ENCODE peak calls at places on chromosomes 4 and X, in six cellular contexts. P, L, O, K, Z and F are unnamed samples.

GRCh38 chr4:160403066-160403465 is 1300.2 kb downstream of the RAPGEF2 start:
- DNase-seq in P (no peak), L (no peak), O (no peak), K (no peak), Z (no peak), F (no peak)

GRCh38 chr4:169823685-169824084 is 65.9 kb upstream of the HPF1 start:
- DNase-seq in P (peak), L (peak), O (peak), K (peak), Z (peak), F (peak)

GRCh38 chr4:173014113-173014558 is 154.5 kb upstream of the GALNT7 start:
- DNase-seq in P (peak), L (peak), O (peak), K (peak), Z (peak), F (peak)

GRCh38 chrX:112769034-112769433 is 71.6 kb downstream of the AMOT start:
- DNase-seq in P (peak), L (no peak), O (no peak), K (no peak), Z (no peak), F (no peak)

GRCh38 chrX:32572644-32573043 is 638.7 kb downstream of the DMD start:
- DNase-seq in P (no peak), L (no peak), O (no peak), K (no peak), Z (no peak), F (no peak)

GRCh38 chr4:109649872-109650271 is 53.4 kb downstream of the CASP6 start:
- DNase-seq in P (no peak), L (no peak), O (no peak), K (no peak), Z (no peak), F (no peak)

GRCh38 chrX:341541-342101 is 23.0 kb upstream of the GTPBP6 start:
- DNase-seq in P (no peak), L (no peak), O (no peak), K (no peak), Z (no peak), F (no peak)

GRCh38 chrX:24190500-24191156 is 41.1 kb downstream of the ZFX start:
- DNase-seq in P (peak), L (no peak), O (no peak), K (peak), Z (peak), F (peak)

GRCh38 chr4:35125995-35126712 is 1118.2 kb downstream of the ARAP2 start:
- DNase-seq in P (no peak), L (no peak), O (no peak), K (no peak), Z (no peak), F (no peak)

GRCh38 chrX:19303216-19303880 is 40.4 kb upstream of the PDHA1 start:
- DNase-seq in P (peak), L (no peak), O (no peak), K (peak), Z (peak), F (peak)

GRCh38 chr4:113692809-113693411 is 68.6 kb downstream of the CAMK2D start:
- DNase-seq in P (no peak), L (no peak), O (no peak), K (no peak), Z (no peak), F (no peak)

DNA sequence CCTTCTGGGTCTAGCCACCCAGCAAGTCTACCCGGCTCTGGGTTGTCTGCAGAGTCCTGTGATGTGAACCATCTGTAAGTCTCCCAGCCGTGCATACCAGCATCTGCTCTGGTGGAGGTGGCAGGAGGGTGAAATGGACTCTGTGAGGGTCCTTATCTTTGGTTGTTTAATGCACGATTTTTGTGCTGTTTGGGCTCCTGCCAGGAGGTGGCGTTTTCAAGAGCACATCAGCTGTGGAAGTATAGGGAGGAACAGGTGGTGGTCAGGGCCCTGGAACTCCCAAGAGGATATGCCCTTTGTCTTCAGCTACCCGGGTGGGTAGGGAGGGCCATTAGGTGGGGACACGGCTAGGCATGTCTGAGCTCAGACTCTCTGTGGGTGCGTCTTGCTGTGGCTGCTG is 66.5 kb upstream of the ZFP42 start:
- DNase-seq in P (no peak), L (peak), O (peak), K (no peak), Z (no peak), F (no peak)
- TF ChIP-seq CTCF in P (no peak), L (peak), O (peak), K (no peak), Z (no peak), F (peak)

GRCh38 chr4:168537556-168537955 is 40.7 kb downstream of the PALLD start:
- DNase-seq in P (peak), L (no peak), O (no peak), K (no peak), Z (no peak), F (no peak)
- TF ChIP-seq CTCF in P (no peak), L (no peak), O (no peak), K (no peak), Z (no peak), F (no peak)

GRCh38 chr4:189436207-189436606 is 504.5 kb upstream of the FRG1 start:
- DNase-seq in P (no peak), L (no peak), O (no peak), K (no peak), Z (no peak), F (no peak)
- TF ChIP-seq CTCF in P (no peak), L (peak), O (peak), K (no peak), Z (no peak), F (peak)

GRCh38 chrX:20637351-20637750 is 370.6 kb upstream of the RPS6KA3 start:
- DNase-seq in P (peak), L (no peak), O (no peak), K (no peak), Z (peak), F (no peak)

GRCh38 chrX:20639115-20639514 is 372.4 kb upstream of the RPS6KA3 start:
- DNase-seq in P (no peak), L (peak), O (no peak), K (no peak), Z (no peak), F (no peak)

DNA sequence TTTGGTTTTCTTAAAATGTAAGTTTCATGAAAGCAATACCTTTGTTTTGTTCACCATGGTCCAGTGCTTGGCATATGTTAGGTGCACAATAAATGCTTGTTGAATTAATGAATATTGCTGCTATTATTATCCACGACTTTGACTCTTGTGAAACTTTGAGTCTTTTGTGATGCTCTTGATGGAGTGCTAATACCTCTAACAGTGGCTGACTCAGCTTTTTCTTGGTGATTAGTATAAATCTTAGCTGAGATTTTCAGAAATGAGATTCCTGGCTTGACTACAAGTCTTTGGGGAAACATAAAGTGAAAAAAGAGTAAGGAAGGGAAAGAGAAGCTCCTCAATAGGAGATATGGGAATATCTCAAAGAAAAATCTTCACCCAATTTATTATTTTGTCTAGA is 375.2 kb upstream of the RPS6KA3 start:
- DNase-seq in P (no peak), L (no peak), O (no peak), K (no peak), Z (no peak), F (no peak)
- TF ChIP-seq CTCF in P (no peak), L (no peak), O (no peak), K (no peak), Z (no peak), F (no peak)

GRCh38 chrX:70254063-70254400 is 6.0 kb downstream of the P2RY4 start:
- DNase-seq in P (no peak), L (no peak), O (no peak), K (no peak), Z (no peak), F (no peak)

GRCh38 chrX:70255452-70255851 is 4.6 kb downstream of the P2RY4 start:
- DNase-seq in P (no peak), L (no peak), O (no peak), K (peak), Z (no peak), F (no peak)

GRCh38 chrX:70257599-70258288 is 2.3 kb downstream of the P2RY4 start:
- DNase-seq in P (no peak), L (no peak), O (no peak), K (no peak), Z (no peak), F (no peak)

GRCh38 chrX:70253377-70254062 is 6.5 kb downstream of the P2RY4 start:
- DNase-seq in P (peak), L (no peak), O (no peak), K (no peak), Z (no peak), F (no peak)

DNA sequence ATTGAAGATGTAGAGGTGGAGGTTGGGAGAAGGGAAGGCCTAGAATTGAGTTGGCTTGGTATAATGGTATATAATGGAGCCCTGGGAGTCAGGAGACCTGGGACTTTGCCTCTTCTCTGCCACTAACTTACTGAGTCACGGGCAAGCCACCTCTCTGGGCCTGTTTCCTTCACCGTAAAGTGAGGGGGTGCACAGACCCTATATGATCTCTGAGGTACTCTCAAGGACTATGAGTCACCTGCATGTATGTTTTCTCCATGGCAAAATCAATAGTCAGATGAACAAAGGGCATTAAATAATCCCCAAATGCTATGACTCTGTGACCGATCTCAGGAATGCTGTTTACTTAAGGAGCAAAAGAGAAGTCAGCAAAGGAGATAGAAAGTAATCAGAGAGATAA is 5.1 kb downstream of the P2RY4 start:
- DNase-seq in P (no peak), L (no peak), O (no peak), K (no peak), Z (no peak), F (no peak)
- TF ChIP-seq CTCF in P (no peak), L (no peak), O (no peak), K (no peak), Z (no peak), F (no peak)

GRCh38 chrX:55342533-55343501 is 78.1 kb upstream of the PAGE3 start:
- DNase-seq in P (no peak), L (peak), O (no peak), K (no peak), Z (no peak), F (no peak)
- TF ChIP-seq CTCF in P (no peak), L (peak), O (peak), K (no peak), Z (peak), F (peak)

GRCh38 chrX:47311857-47312774 is 58.3 kb upstream of the ZNF157 start:
- DNase-seq in P (peak), L (peak), O (peak), K (peak), Z (peak), F (peak)
- TF ChIP-seq CTCF in P (peak), L (peak), O (peak), K (peak), Z (peak), F (peak)

DNA sequence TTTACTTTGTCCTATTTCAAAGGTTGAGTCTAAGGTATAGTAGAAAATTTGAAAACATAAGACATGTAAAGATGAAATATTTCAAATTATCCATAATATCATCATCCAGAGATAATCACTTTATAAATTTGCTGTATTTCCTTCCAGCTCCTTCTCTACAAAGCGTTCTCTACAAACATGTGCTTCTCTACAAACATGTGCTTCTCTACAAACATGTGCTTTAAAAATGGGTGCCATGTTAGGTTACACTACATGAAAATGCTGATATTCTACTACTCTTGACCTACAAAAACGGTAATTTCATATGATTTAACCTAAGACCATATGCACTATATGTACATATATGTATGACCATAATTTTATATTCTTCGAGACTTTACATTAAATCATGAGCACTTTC is 92.0 kb downstream of the FBXW7 start:
- DNase-seq in P (no peak), L (no peak), O (no peak), K (no peak), Z (no peak), F (no peak)
- TF ChIP-seq CTCF in P (no peak), L (no peak), O (no peak), K (no peak), Z (no peak), F (no peak)

GRCh38 chrX:153460826-153461225 is 9.6 kb downstream of the HAUS7 start:
- DNase-seq in P (no peak), L (peak), O (peak), K (peak), Z (peak), F (no peak)
- TF ChIP-seq CTCF in P (peak), L (peak), O (peak), K (peak), Z (peak), F (peak)